ENCODE peak calls at places on chromosomes 11 and 22, in five cellular contexts. D is colonic mucosa, M is sigmoid colon, Y is adrenal gland, T is upper lobe of left lung. C is an unnamed sample.

GRCh38 chr22:41256898-41257260 is 16.1 kb upstream of the CHADL start:
- DNase-seq in D (no peak), T (no peak), M (no peak), Y (no peak), C (no peak)

GRCh38 chr11:122599434-122599833 is 56.1 kb upstream of the UBASH3B start:
- DNase-seq in T (no peak), Y (no peak), D (no peak), M (no peak), C (no peak)

GRCh38 chr11:11149671-11150459 is 203.2 kb downstream of the CSNK2A3 start:
- DNase-seq in Y (no peak), M (no peak), D (no peak), T (no peak), C (peak; percentile 41)

GRCh38 chr11:94740975-94741707 is 27.0 kb upstream of the AMOTL1 start:
- DNase-seq in Y (peak; percentile 21), M (peak; percentile 74), D (no peak), T (peak; percentile 74), C (no peak)

GRCh38 chr22:27431896-27432295 is 369.7 kb downstream of the MN1 start:
- DNase-seq in M (no peak), D (no peak), Y (no peak), T (no peak), C (no peak)

GRCh38 chr11:6201486-6201885 is 2.5 kb downstream of the OR52W1 start:
- DNase-seq in T (no peak), M (no peak), D (no peak), Y (no peak), C (no peak)

GRCh38 chr22:37534445-37534844 is 15.2 kb upstream of the CARD10 start:
- DNase-seq in Y (no peak), D (no peak), M (no peak), T (no peak), C (no peak)

GRCh38 chr11:35237860-35238715 is 99.1 kb downstream of the CD44 start:
- DNase-seq in Y (peak; percentile 65), D (peak; percentile 61), T (no peak), M (no peak), C (no peak)

GRCh38 chr11:118689852-118690552 is 10.6 kb upstream of the TREH start:
- DNase-seq in D (peak; percentile 99), M (peak; percentile 90), T (peak; percentile 98), Y (peak; percentile 98), C (peak; percentile 69)

GRCh38 chr11:100573911-100574513 is 113.1 kb upstream of the ARHGAP42 start:
- DNase-seq in Y (no peak), D (no peak), T (no peak), M (no peak), C (no peak)

GRCh38 chr22:22911327-22912134 is 23.9 kb downstream of the IGLL5 start:
- DNase-seq in D (no peak), Y (no peak), M (no peak), T (no peak), C (no peak)
- H3K27me3 ChIP-seq in D (no peaks in the 10 kb centered on the region), Y (no peaks in the 10 kb centered on the region), M (no peaks in the 10 kb centered on the region), T (no peaks in the 10 kb centered on the region), C (no peaks in the 10 kb centered on the region)

GRCh38 chr11:130403301-130403804 is 25.1 kb downstream of the ADAMTS8 start:
- DNase-seq in D (no peak), T (no peak), M (peak; percentile 91), Y (no peak), C (no peak)

GRCh38 chr11:130405428-130405827 is 23.0 kb downstream of the ADAMTS8 start:
- DNase-seq in T (peak; percentile 61), Y (no peak), M (no peak), D (no peak), C (no peak)

GRCh38 chr11:130400793-130401483 is 27.5 kb downstream of the ADAMTS8 start:
- DNase-seq in M (no peak), D (no peak), T (peak; percentile 10), Y (no peak), C (no peak)

GRCh38 chr11:130404727-130405126 is 23.7 kb downstream of the ADAMTS8 start:
- DNase-seq in D (no peak), M (no peak), Y (no peak), T (no peak), C (no peak)

GRCh38 chr11:130403967-130404366 is 24.4 kb downstream of the ADAMTS8 start:
- DNase-seq in T (no peak), M (no peak), Y (no peak), D (no peak), C (no peak)
- H3K4me1 ChIP-seq in T (peaks cover 4% of the 10 kb centered on the region), M (peaks cover 84% of the 10 kb centered on the region), Y (peaks cover 9% of the 10 kb centered on the region), D (no peaks in the 10 kb centered on the region), C (no peaks in the 10 kb centered on the region)

GRCh38 chr22:45865561-45866397 is 111.2 kb downstream of the WNT7B start:
- DNase-seq in D (no peak), Y (no peak), M (peak; percentile 59), T (peak; percentile 72), C (no peak)
- H3K27me3 ChIP-seq in D (peaks cover 35% of the 10 kb centered on the region), Y (peaks cover 32% of the 10 kb centered on the region), M (peaks cover 48% of the 10 kb centered on the region), T (peaks cover 15% of the 10 kb centered on the region), C (peaks cover 11% of the 10 kb centered on the region)

GRCh38 chr11:67369801-67370284 is 3.6 kb downstream of the CLCF1 start:
- DNase-seq in D (no peak), T (no peak), M (peak; percentile 80), Y (no peak), C (no peak)
- H3K4me1 ChIP-seq in D (peaks cover 26% of the 10 kb centered on the region), T (peaks cover 70% of the 10 kb centered on the region), M (peaks cover 94% of the 10 kb centered on the region), Y (peaks cover 28% of the 10 kb centered on the region), C (peaks cover 64% of the 10 kb centered on the region)

GRCh38 chr11:70073881-70074371 is 4.2 kb upstream of the ANO1 start:
- DNase-seq in D (no peak), T (no peak), M (peak; percentile 44), Y (no peak), C (no peak)

GRCh38 chr11:70076461-70076931 is 1.6 kb upstream of the ANO1 start:
- DNase-seq in T (no peak), M (peak; percentile 48), D (no peak), Y (no peak), C (no peak)

GRCh38 chr11:70075836-70076235 is 2.3 kb upstream of the ANO1 start:
- DNase-seq in M (peak; percentile 42), D (no peak), T (no peak), Y (no peak), C (no peak)

GRCh38 chr11:70073188-70073817 is 4.8 kb upstream of the ANO1 start:
- DNase-seq in T (no peak), Y (no peak), M (peak; percentile 44), D (no peak), C (no peak)

GRCh38 chr11:70074701-70075100 is 3.4 kb upstream of the ANO1 start:
- DNase-seq in Y (no peak), T (no peak), M (peak; percentile 28), D (no peak), C (no peak)
- H3K27me3 ChIP-seq in Y (peaks cover 23% of the 10 kb centered on the region), T (peaks cover 15% of the 10 kb centered on the region), M (peaks cover 66% of the 10 kb centered on the region), D (peaks cover 25% of the 10 kb centered on the region), C (peaks cover 4% of the 10 kb centered on the region)

GRCh38 chr22:30338802-30339201 is 12.1 kb upstream of the TBC1D10A start:
- DNase-seq in T (no peak), M (no peak), D (no peak), Y (no peak), C (no peak)

GRCh38 chr22:30335236-30335635 is 8.5 kb upstream of the TBC1D10A start:
- DNase-seq in D (no peak), T (no peak), Y (no peak), M (no peak), C (no peak)

GRCh38 chr22:30336752-30337460 is 10.2 kb upstream of the TBC1D10A start:
- DNase-seq in T (no peak), M (no peak), Y (no peak), D (no peak), C (no peak)

GRCh38 chr22:30334601-30335000 is 7.9 kb upstream of the TBC1D10A start:
- DNase-seq in T (no peak), Y (no peak), M (no peak), D (no peak), C (no peak)

GRCh38 chr22:30337461-30337778 is 10.7 kb upstream of the TBC1D10A start:
- DNase-seq in T (no peak), M (no peak), D (no peak), Y (no peak), C (no peak)
- H3K4me1 ChIP-seq in T (no peaks in the 10 kb centered on the region), M (no peaks in the 10 kb centered on the region), D (peaks cover 3% of the 10 kb centered on the region), Y (peaks cover 19% of the 10 kb centered on the region), C (no peaks in the 10 kb centered on the region)

C was measured in effector memory CD4-positive, alpha-beta T cell.